ENCODE peak calls at places on chromosomes 1 and 21, in nine cellular contexts. W is sigmoid colon; E is hepatocyte; R is cardiac fibroblast; X is psoas muscle; M is CD8-positive, alpha-beta T cell; T is GM13977; P is B cell; V is foreskin fibroblast. C is an unnamed sample.

GRCh38 chr1:214446772-214447556 is 104.4 kb downstream of the PTPN14 start:
- DNase-seq in P (no peak), E (peak; percentile 76), M (no peak), X (no peak), R (peak; percentile 94), V (peak; percentile 94), W (no peak), T (no peak), C (peak; percentile 87)

GRCh38 chr21:39712976-39713375 is 32.0 kb upstream of the IGSF5 start:
- DNase-seq in E (no peak), X (no peak), V (no peak), P (no peak), T (no peak), W (no peak), R (no peak), M (no peak), C (no peak)

GRCh38 chr1:59170659-59171058 is 126.2 kb upstream of the FGGY start:
- DNase-seq in P (no peak), E (no peak), W (no peak), X (no peak), R (no peak), T (no peak), V (no peak), M (no peak), C (no peak)

GRCh38 chr1:1393428-1393827 is 5.7 kb downstream of the CCNL2 start:
- DNase-seq in W (no peak), T (no peak), V (no peak), E (no peak), P (no peak), R (no peak), X (no peak), M (no peak), C (no peak)

GRCh38 chr1:164640673-164641352 is 81.8 kb downstream of the PBX1 start:
- DNase-seq in M (no peak), X (peak; percentile 86), V (peak; percentile 59), R (no peak), T (no peak), P (no peak), E (no peak), W (no peak), C (no peak)

GRCh38 chr1:156435551-156436318 is 64.8 kb downstream of the MEF2D start:
- DNase-seq in V (peak; percentile 45), E (no peak), M (no peak), R (no peak), X (no peak), T (no peak), P (peak; percentile 57), W (no peak), C (no peak)

GRCh38 chr1:71307451-71307850 is 226.6 kb upstream of the ZRANB2 start:
- DNase-seq in P (no peak), E (no peak), W (no peak), M (no peak), X (no peak), R (peak; percentile 60), T (no peak), V (peak; percentile 86), C (peak; percentile 32)

GRCh38 chr1:94590203-94591137 is 48.9 kb upstream of the F3 start:
- DNase-seq in M (no peak), X (no peak), P (no peak), T (no peak), V (peak; percentile 47), R (no peak), E (no peak), W (no peak), C (no peak)

GRCh38 chr1:22763479-22764200 is 53.0 kb downstream of the EPHB2 start:
- DNase-seq in X (no peak), M (no peak), V (no peak), R (no peak), W (no peak), T (peak; percentile 74), E (peak; percentile 32), P (no peak), C (no peak)

GRCh38 chr1:93257889-93258288 is 77.4 kb downstream of the CCDC18 start:
- DNase-seq in R (no peak), M (no peak), W (no peak), P (no peak), T (no peak), X (no peak), E (no peak), V (no peak), C (no peak)

GRCh38 chr1:67647036-67647798 is 37.8 kb upstream of the GADD45A start:
- DNase-seq in E (peak; percentile 40), X (no peak), P (no peak), T (no peak), W (no peak), R (peak; percentile 31), V (peak; percentile 58), M (no peak), C (no peak)

GRCh38 chr1:29230553-29231378 is at the start of gene MECR:
- DNase-seq in W (peak; percentile 96), E (peak; percentile 95), V (peak; percentile 97), P (peak; percentile 94), R (peak; percentile 93), M (peak; percentile 97), T (peak; percentile 97), X (peak; percentile 97), C (peak; percentile 87)
- TF ChIP-seq CTCF in W (no peak), E (peak; percentile 5), V (no peak), P (no peak), R (peak; percentile 29), M (no peak), T (peak; percentile 38), X (peak; percentile 16), C (peak; percentile 45)

GRCh38 chr1:147720557-147720956 is 39.8 kb downstream of the GJA5 start:
- DNase-seq in R (no peak), W (no peak), T (no peak), P (no peak), M (no peak), E (no peak), X (no peak), V (no peak), C (no peak)

GRCh38 chr1:147719029-147719703 is 41.2 kb downstream of the GJA5 start:
- DNase-seq in T (no peak), M (no peak), V (no peak), R (peak; percentile 3), P (no peak), W (no peak), E (no peak), X (no peak), C (no peak)

GRCh38 chr1:147717706-147718097 is 42.7 kb downstream of the GJA5 start:
- DNase-seq in V (no peak), E (no peak), R (peak; percentile 7), W (no peak), P (no peak), X (no peak), M (no peak), T (no peak), C (no peak)

GRCh38 chr1:147719711-147720225 is 40.6 kb downstream of the GJA5 start:
- DNase-seq in R (no peak), T (no peak), X (no peak), P (no peak), W (no peak), E (no peak), M (no peak), V (no peak), C (no peak)

DNA sequence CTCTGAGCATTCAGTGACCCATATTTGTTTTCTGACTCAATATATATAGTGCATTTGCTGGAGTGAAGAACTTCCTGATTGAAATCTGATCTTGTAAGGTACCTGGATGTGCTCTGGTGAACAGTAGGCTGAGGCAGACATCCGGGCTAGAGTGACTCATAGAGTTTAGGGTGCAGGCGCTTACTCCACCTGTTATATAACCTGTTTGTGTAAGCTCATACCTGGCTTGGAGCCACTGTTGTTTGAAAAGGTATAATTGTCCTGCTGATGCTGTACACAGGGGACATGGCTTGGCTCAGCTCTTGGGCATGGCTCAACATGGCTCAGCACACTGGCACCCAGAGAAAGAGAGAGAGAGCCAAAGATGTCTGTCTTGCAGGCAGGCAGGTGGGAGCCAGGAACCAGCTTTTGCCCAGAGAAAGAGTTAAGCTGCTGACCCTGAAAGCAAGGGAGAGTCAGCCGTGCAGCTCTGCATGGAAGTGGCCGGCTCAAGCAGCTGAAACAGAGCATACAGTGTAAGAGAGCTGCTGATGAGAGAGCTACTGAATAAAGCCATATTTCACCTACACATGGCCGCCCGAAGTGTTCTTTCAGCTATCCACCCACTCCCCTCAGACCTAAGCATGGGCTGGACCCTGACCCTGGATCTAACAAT is 43.2 kb downstream of the GJA5 start:
- DNase-seq in E (peak; percentile 77), V (no peak), R (peak; percentile 3), T (no peak), X (no peak), P (no peak), W (no peak), M (no peak), C (no peak)
- TF ChIP-seq CTCF in E (no peak), V (no peak), R (no peak), T (no peak), X (no peak), P (no peak), W (no peak), M (no peak), C (no peak)

DNA sequence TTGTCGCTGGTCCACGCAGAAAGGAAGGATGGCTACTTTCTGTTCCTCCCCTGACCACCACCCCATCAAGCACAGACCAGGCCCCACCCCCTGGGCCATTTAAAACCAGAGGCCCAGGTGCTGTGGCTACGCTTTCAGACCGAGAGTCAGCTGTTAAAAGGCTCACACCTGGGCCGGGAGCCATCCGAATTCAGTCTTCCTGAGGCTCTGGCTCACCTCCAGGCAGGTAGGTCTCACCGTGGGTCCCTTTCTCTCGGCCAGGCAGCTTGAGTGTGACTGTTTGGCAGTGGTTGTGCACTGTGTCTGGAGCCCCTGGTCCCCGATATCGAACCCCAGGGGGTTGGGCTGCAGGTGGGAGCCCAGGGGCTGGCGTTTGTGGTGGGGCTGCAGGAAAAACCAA is 7.2 kb downstream of the ACTL8 start:
- DNase-seq in T (no peak), W (no peak), R (no peak), M (no peak), V (no peak), P (no peak), E (no peak), X (no peak), C (no peak)
- TF ChIP-seq CTCF in T (no peak), W (no peak), R (no peak), M (no peak), V (no peak), P (no peak), E (no peak), X (no peak), C (no peak)

GRCh38 chr1:210416049-210416448 is 87.3 kb downstream of the HHAT start:
- DNase-seq in E (no peak), P (no peak), R (no peak), X (no peak), T (no peak), W (no peak), M (no peak), V (no peak), C (no peak)
- TF ChIP-seq CTCF in E (no peak), P (no peak), R (no peak), X (no peak), T (no peak), W (no peak), M (no peak), V (no peak), C (peak; percentile 32)

C was measured in HFFc6.